ENCODE peak calls at places on chromosomes 5 and 9, in ten cellular contexts. O is HepG2; P is A673; N is cardiac muscle cell; X is CD8-positive, alpha-beta memory T cell; L is iPS DF 6.9; C is transverse colon; H is ascending aorta; B is neuronal stem cell; U is CD8-positive, alpha-beta T cell. Q is an unnamed sample. For H3K9me3, the result is how much of the 10 kb centered on the place peaks cover.

GRCh38 chr9:119004618-119004990 is 364.6 kb downstream of the BRINP1 start:
- DNase-seq in O (peak), P (no peak), N (peak), X (no peak), L (no peak), C (peak), H (peak), B (no peak), U (no peak), Q (no peak)

GRCh38 chr9:133758228-133758627 is 20.1 kb upstream of the SARDH start:
- DNase-seq in O (no peak), P (no peak), N (no peak), X (no peak), L (no peak), C (no peak), H (no peak), B (no peak), U (no peak), Q (no peak)

GRCh38 chr5:170159101-170159698 is 53.5 kb downstream of the FOXI1 start:
- DNase-seq in O (no peak), P (no peak), N (no peak), X (no peak), L (no peak), C (no peak), H (no peak), B (no peak), U (no peak), Q (no peak)

GRCh38 chr9:108094676-108094993 is 605.1 kb upstream of the KLF4 start:
- DNase-seq in O (no peak), P (no peak), N (no peak), X (no peak), L (no peak), C (no peak), H (no peak), B (no peak), U (no peak), Q (no peak)

GRCh38 chr5:113293613-113294340 is 141.0 kb downstream of the TSSK1B start:
- DNase-seq in O (no peak), P (no peak), N (peak), X (no peak), L (no peak), C (no peak), H (peak), B (no peak), U (no peak), Q (no peak)

GRCh38 chr5:10235350-10235749 is 14.3 kb downstream of the ATPSCKMT start:
- DNase-seq in O (no peak), P (no peak), N (no peak), X (no peak), L (no peak), C (no peak), H (no peak), B (no peak), U (no peak), Q (no peak)

GRCh38 chr9:134976403-134976802 is 58.7 kb upstream of the FCN1 start:
- DNase-seq in O (no peak), P (no peak), N (no peak), X (no peak), L (no peak), C (no peak), H (no peak), B (no peak), U (no peak), Q (no peak)

GRCh38 chr9:138045541-138046490 is 168.2 kb downstream of the CACNA1B start:
- DNase-seq in O (no peak), P (no peak), N (no peak), X (no peak), L (no peak), C (no peak), H (peak), B (no peak), U (peak), Q (no peak)

GRCh38 chr5:153584561-153585359 is 94.3 kb downstream of the GRIA1 start:
- DNase-seq in O (no peak), P (no peak), N (no peak), X (no peak), L (no peak), C (no peak), H (no peak), B (no peak), U (no peak), Q (no peak)

GRCh38 chr9:78369644-78370219 is 72.8 kb downstream of the PSAT1 start:
- DNase-seq in O (peak), P (peak), N (peak), X (peak), L (peak), C (peak), H (peak), B (peak), U (peak), Q (peak)

GRCh38 chr9:112069318-112070169 is 105.6 kb downstream of the SUSD1 start:
- DNase-seq in O (peak), P (no peak), N (no peak), X (no peak), L (no peak), C (peak), H (no peak), B (no peak), U (no peak), Q (no peak)

GRCh38 chr9:32384002-32384363 is 460 bp upstream of the ACO1 start:
- DNase-seq in O (no peak), P (peak), N (no peak), X (no peak), L (no peak), C (no peak), H (no peak), B (no peak), U (no peak), Q (no peak)

GRCh38 chr9:38186372-38187115 is 117.5 kb upstream of the SHB start:
- DNase-seq in O (no peak), P (no peak), N (no peak), X (no peak), L (no peak), C (no peak), H (no peak), B (no peak), U (no peak), Q (no peak)

GRCh38 chr5:40754381-40755092 is 1.2 kb downstream of the TTC33 start:
- DNase-seq in O (no peak), P (no peak), N (peak), X (peak), L (no peak), C (no peak), H (no peak), B (no peak), U (no peak), Q (no peak)

GRCh38 chr5:80904533-80905187 is 55.5 kb upstream of the RASGRF2 start:
- DNase-seq in O (no peak), P (no peak), N (no peak), X (no peak), L (no peak), C (no peak), H (no peak), B (no peak), U (no peak), Q (no peak)

GRCh38 chr5:160930361-160930760 is 78.3 kb upstream of the ATP10B start:
- DNase-seq in O (no peak), P (no peak), N (peak), X (no peak), L (no peak), C (no peak), H (no peak), B (peak), U (no peak), Q (no peak)

DNA sequence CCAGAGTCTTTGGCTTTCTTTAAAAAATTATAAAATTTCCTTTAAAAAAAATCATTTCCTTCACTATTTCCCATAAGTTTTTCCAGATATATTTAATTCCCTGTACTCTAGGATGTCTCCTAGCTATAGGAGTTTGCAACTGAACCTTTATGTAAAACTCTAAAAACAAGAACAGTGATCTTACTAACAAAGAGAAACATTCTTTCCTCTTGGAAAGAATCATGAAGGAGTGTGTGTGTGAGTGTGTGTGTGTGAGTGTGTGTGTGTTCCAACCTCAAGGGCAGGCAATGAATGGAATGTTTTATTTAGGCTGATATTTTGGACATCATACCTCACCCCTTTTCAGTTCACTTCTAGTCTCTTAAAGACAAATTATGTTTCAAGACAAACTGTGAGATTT is 309.2 kb downstream of the CEMIP2 start:
- DNase-seq in O (no peak), P (no peak), N (no peak), X (no peak), L (no peak), C (no peak), H (no peak), B (no peak), U (no peak), Q (no peak)
- H3K9me3 ChIP-seq in O (under half), P (under half), N (under half), X (under half), L (under half), C (under half), H (under half), B (under half), U (under half), Q (under half)

GRCh38 chr5:19835442-19835841 is 152.6 kb downstream of the CDH18 start:
- DNase-seq in O (no peak), P (no peak), N (no peak), X (no peak), L (no peak), C (no peak), H (no peak), B (no peak), U (no peak), Q (no peak)
- H3K9me3 ChIP-seq in O (under half), P (under half), N (under half), X (under half), L (under half), C (under half), H (under half), B (under half), U (under half), Q (under half)

GRCh38 chr9:27765266-27765665 is 192.0 kb upstream of the C9orf72 start:
- DNase-seq in O (no peak), P (no peak), N (no peak), X (no peak), L (no peak), C (no peak), H (no peak), B (no peak), U (no peak), Q (no peak)
- H3K9me3 ChIP-seq in O (under half), P (under half), N (under half), X (under half), L (under half), C (under half), H (under half), B (under half), U (under half), Q (under half)

DNA sequence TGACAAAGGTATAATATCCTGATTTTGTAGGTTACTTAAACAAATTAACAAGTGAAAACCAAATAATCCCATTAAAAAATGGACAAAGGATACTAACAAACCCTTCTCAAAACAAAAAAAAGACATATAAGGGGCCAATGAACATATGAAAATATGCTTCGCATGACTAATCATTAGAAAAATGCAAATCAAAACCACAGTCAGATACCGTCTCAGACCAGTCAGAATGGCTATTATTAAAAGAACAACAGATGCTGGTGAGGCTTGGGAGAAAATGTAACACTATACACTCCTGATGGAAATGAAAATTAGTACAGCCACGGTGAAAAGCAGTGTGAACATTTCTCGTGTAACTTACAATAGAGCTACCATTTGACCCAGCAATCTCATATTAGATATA is 1542.2 kb upstream of the CDH9 start:
- DNase-seq in O (no peak), P (no peak), N (no peak), X (no peak), L (no peak), C (no peak), H (no peak), B (no peak), U (no peak), Q (no peak)
- H3K9me3 ChIP-seq in O (under half), P (under half), N (under half), X (under half), L (under half), C (under half), H (under half), B (under half), U (under half), Q (under half)

GRCh38 chr5:37631939-37632338 is 207.9 kb downstream of the GDNF start:
- DNase-seq in O (no peak), P (no peak), N (no peak), X (no peak), L (no peak), C (no peak), H (no peak), B (no peak), U (no peak), Q (no peak)

GRCh38 chr5:37626266-37626665 is 213.6 kb downstream of the GDNF start:
- DNase-seq in O (no peak), P (no peak), N (no peak), X (no peak), L (no peak), C (no peak), H (no peak), B (no peak), U (no peak), Q (no peak)

DNA sequence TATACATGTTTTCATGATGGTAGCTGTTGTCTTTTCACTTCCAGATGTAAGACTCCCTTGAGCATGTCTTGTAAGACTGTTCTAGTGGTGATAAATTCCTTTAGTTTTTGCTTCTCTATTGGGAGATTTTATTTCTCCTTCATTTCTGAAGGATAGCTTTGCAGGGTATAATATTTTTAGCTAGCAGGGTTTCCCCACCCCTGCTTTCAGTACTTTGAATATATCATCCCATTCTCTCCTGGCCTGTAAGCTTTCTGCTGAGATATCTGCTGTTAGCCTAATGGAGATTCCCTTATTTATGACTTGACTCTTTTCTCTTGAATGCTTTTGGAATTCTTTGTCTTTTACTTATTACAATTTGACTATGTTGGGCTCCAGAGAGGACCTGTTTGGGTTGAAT is 211.0 kb downstream of the GDNF start:
- DNase-seq in O (no peak), P (no peak), N (no peak), X (no peak), L (no peak), C (no peak), H (no peak), B (no peak), U (no peak), Q (no peak)
- H3K9me3 ChIP-seq in O (under half), P (under half), N (under half), X (under half), L (under half), C (under half), H (under half), B (under half), U (under half), Q (under half)

GRCh38 chr9:21902112-21902511 is 92.1 kb downstream of the CDKN2A start:
- DNase-seq in O (no peak), P (no peak), N (no peak), X (no peak), L (no peak), C (no peak), H (no peak), B (no peak), U (no peak), Q (no peak)
- H3K9me3 ChIP-seq in O (under half), P (under half), N (under half), X (under half), L (under half), C (under half), H (half or more), B (under half), U (under half), Q (under half)

GRCh38 chr9:115986508-115986907 is 167.1 kb upstream of the PAPPA start:
- DNase-seq in O (no peak), P (no peak), N (no peak), X (no peak), L (no peak), C (no peak), H (no peak), B (no peak), U (no peak), Q (no peak)

GRCh38 chr9:115992834-115993233 is 160.8 kb upstream of the PAPPA start:
- DNase-seq in O (no peak), P (no peak), N (no peak), X (no peak), L (no peak), C (no peak), H (no peak), B (no peak), U (no peak), Q (no peak)

GRCh38 chr9:115985657-115986056 is 167.9 kb upstream of the PAPPA start:
- DNase-seq in O (no peak), P (no peak), N (no peak), X (no peak), L (no peak), C (no peak), H (no peak), B (no peak), U (no peak), Q (no peak)

GRCh38 chr9:115989816-115990215 is 163.8 kb upstream of the PAPPA start:
- DNase-seq in O (no peak), P (no peak), N (no peak), X (no peak), L (no peak), C (no peak), H (no peak), B (no peak), U (no peak), Q (no peak)

DNA sequence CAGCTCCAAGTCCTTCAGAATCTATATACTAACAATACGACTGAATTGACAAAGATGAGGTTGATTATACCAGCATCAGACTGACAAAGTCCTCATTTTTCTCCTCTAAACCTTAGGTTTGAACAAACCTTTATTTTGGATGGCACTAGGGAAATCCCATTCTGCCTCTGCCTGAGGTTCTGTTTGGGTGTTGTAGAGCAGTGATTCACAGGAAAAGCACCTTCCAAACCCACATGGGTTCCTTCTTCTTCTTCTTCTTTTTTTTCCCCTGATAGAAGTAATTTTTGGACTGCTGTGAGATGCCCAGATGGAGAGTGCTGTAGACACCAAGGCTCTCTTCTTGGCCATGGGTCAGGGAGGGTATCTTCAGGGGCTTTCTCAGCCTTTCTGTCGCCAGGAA is 164.9 kb upstream of the PAPPA start:
- DNase-seq in O (no peak), P (no peak), N (no peak), X (no peak), L (no peak), C (no peak), H (no peak), B (no peak), U (no peak), Q (no peak)
- H3K9me3 ChIP-seq in O (under half), P (under half), N (under half), X (under half), L (under half), C (under half), H (under half), B (under half), U (under half), Q (under half)